ENCODE peak calls at places on chromosomes 1 and 21, in eight cellular contexts. E is tibial nerve, R is spleen, J is stomach, H is A549, P is heart left ventricle, D is suprapubic skin, U is transverse colon. L is an unnamed sample.
A peak's percentile ranks its signal among the peaks of the same experiment; 100 is the strongest.

GRCh38 chr1:64917328-64917861 is 49.0 kb downstream of the JAK1 start:
- DNase-seq in D (peak; percentile 75), U (peak; percentile 42), P (peak; percentile 64), E (peak; percentile 28), H (peak; percentile 73), R (no peak), J (peak; percentile 48), L (peak; percentile 70)

GRCh38 chr1:86394416-86394815 is 1.7 kb downstream of the ODF2L start:
- DNase-seq in R (no peak), D (no peak), P (no peak), E (no peak), H (no peak), J (no peak), U (no peak), L (no peak)

GRCh38 chr1:162422662-162423375 is 10.9 kb upstream of the SH2D1B start:
- DNase-seq in D (no peak), J (no peak), P (no peak), U (no peak), H (no peak), E (no peak), R (no peak), L (no peak)

GRCh38 chr1:9811239-9811966 is 12.4 kb downstream of the CLSTN1 start:
- DNase-seq in E (no peak), P (no peak), J (no peak), D (peak; percentile 15), H (no peak), R (no peak), U (no peak), L (no peak)

GRCh38 chr1:25095635-25096200 is 136.6 kb downstream of the SYF2 start:
- DNase-seq in J (no peak), P (no peak), U (no peak), H (no peak), R (no peak), E (no peak), D (no peak), L (no peak)

GRCh38 chr1:176111835-176112234 is 95.3 kb downstream of the COP1 start:
- DNase-seq in P (no peak), D (no peak), U (no peak), J (no peak), E (no peak), H (no peak), R (no peak), L (no peak)

GRCh38 chr1:98276514-98276913 is 355.7 kb upstream of the DPYD start:
- DNase-seq in E (no peak), R (no peak), J (no peak), H (no peak), D (no peak), U (no peak), P (no peak), L (no peak)

GRCh38 chr1:30698401-30698981 is 24.9 kb downstream of the MATN1 start:
- DNase-seq in D (peak; percentile 68), J (no peak), U (no peak), P (no peak), R (peak; percentile 67), H (no peak), E (no peak), L (no peak)

GRCh38 chr21:45818904-45819285 is 162.7 kb upstream of the COL6A1 start:
- DNase-seq in R (no peak), H (peak; percentile 21), J (no peak), D (no peak), P (no peak), U (no peak), E (no peak), L (no peak)

GRCh38 chr1:95916616-95917015 is 682.6 kb downstream of the RWDD3 start:
- DNase-seq in D (no peak), U (no peak), P (no peak), E (no peak), H (no peak), R (no peak), J (no peak), L (no peak)

GRCh38 chr1:213908521-213908920 is 79.3 kb upstream of the PROX1 start:
- DNase-seq in D (no peak), U (no peak), H (no peak), J (no peak), P (no peak), E (no peak), R (no peak), L (no peak)

GRCh38 chr1:211036701-211037494 is 97.0 kb downstream of the KCNH1 start:
- DNase-seq in D (no peak), U (no peak), J (no peak), E (no peak), P (no peak), R (no peak), H (peak; percentile 75), L (no peak)

GRCh38 chr1:46084553-46085448 is 47.6 kb downstream of the PIK3R3 start:
- DNase-seq in H (no peak), D (no peak), R (no peak), P (no peak), E (no peak), J (no peak), U (no peak), L (no peak)

GRCh38 chr1:23394664-23395063 is 25.0 kb upstream of the ZNF436 start:
- DNase-seq in U (peak; percentile 70), E (peak; percentile 47), R (peak; percentile 82), D (peak; percentile 94), H (no peak), J (peak; percentile 46), P (peak; percentile 82), L (peak; percentile 84)

GRCh38 chr1:109255097-109255651 is 5.8 kb downstream of the CELSR2 start:
- DNase-seq in R (no peak), H (no peak), D (no peak), P (no peak), E (no peak), U (no peak), J (no peak), L (no peak)

GRCh38 chr1:109254621-109255096 is 5.3 kb downstream of the CELSR2 start:
- DNase-seq in E (no peak), U (no peak), R (peak; percentile 70), J (no peak), H (no peak), P (no peak), D (no peak), L (no peak)

GRCh38 chr1:109255673-109256072 is 6.3 kb downstream of the CELSR2 start:
- DNase-seq in D (no peak), E (no peak), R (no peak), H (no peak), P (no peak), J (no peak), U (no peak), L (no peak)

GRCh38 chr1:109252893-109253802 is 3.8 kb downstream of the CELSR2 start:
- DNase-seq in D (no peak), J (no peak), P (no peak), H (no peak), E (no peak), U (peak; percentile 40), R (peak; percentile 73), L (no peak)

DNA sequence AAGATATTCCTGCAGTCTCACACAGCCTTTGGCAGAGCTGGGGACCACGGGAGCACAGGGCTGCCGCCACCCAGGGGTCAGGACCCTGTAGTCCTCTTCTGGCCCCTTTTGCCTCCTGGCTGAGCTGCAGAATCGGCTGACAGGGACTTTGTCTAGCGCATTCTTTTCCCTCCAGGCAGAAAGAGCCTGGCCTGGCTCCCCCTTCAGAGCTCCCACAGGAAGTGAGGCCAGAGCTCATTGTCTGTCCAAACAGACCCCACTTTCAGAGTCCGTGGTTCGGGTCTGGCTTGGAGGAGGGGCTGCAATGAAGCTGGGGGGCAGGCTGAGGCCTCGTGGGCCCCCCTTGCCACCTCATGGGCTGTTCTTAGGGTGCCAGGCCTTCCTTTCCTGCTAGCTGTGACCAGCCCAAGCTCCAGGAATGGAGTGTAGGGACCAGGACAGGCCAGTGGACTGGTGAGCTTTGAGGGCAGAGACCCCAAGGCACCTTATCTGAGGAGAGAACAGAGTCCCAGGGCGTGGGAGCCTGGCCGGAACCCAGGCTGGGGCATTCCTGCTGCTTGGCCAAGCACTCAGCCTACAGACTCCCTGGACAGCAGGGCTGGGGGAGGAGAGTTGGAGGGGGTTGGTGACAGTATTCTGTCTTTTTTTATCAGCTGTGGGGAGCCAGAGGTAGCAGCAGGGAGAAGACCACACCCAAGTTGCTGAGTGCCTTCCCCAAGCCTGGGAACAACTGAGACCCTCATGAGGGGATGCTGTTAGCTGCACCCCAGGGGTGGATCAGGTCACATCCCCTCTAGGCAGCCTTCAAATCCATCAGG is 4.7 kb downstream of the CELSR2 start:
- DNase-seq in U (no peak), H (no peak), P (no peak), D (no peak), J (no peak), R (peak; percentile 57), E (no peak), L (no peak)
- H3K4me3 ChIP-seq in U (no peak overlapping the region), H (no peak overlapping the region), P (no peak overlapping the region), D (peak overlapping the region; percentile 41), J (peak overlapping the region; percentile 2), R (no peak overlapping the region), E (no peak overlapping the region), L (no peak overlapping the region)

DNA sequence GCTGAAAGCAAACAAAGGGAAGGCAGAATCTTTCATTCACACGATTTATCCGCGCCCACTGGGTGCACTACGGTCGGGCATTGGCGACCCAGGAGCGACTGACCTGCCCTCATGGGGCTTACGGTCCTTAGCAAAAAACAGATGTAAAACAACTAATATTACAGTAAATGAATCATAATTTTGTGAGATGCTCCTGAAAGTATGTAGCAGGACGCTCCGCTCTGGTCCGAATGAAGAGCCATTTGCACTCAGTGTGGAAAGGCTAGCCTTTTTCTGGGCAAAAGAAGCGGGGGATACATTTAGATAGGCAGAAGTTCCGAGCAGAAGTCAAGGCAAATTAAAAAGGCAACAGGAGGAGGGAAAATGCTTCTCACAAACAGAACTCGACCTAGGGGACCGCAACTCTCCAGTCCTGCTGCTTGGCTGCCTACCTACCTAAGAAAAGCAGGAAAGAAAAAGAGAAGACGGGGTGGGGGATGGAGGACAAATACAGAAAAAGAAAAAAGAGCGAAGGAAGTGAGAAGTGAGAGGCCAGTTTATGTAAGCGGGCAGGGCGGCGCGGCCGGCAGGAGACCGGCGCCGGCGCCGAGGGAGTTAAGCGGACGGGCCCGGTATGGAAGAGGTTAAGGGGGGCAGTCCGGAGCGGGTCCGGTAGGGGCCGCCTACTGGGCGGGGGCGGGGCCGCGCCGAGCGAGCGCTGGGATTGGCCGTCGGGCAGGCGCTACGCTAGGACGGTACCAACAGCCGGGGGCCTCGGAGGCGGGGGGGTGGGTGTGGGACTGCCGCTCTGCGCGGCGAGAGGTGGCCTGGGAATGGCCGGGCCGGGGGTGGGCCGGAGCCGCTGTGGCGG is at the start of gene FAM20B:
- DNase-seq in U (peak; percentile 96), P (peak; percentile 96), R (peak; percentile 98), H (peak; percentile 94), D (peak; percentile 97), E (peak; percentile 88), J (peak; percentile 96), L (peak; percentile 96)
- TF ChIP-seq POLR2A in U (peak; percentile 20), P (no peak), R (no peak), H (no peak), D (no peak), E (no peak), J (no peak), L (no peak)

DNA sequence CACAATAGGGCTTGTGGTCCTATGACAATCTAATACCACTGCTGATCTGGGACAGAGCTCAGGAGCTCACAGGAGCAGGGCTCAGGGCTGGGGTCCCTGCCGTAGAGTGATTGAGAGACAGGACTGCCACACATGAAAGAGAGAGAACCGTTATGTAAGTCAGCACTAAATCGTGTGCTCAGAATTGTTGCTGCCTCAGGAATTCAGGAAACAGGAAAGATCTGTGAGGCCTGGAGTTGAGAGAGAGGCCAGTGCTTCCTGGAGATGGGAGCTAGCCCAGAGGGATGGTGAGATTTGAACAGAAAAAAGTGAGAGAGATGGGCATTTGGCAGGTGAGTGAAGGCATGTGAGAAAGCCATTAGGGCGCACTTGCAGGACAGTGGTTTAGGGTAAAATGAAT is 17.5 kb upstream of the ACBD6 start:
- DNase-seq in U (no peak), R (no peak), E (no peak), H (no peak), J (no peak), D (no peak), P (no peak), L (no peak)
- H3K27ac ChIP-seq in U (no peak overlapping the region), R (no peak overlapping the region), E (no peak overlapping the region), H (peak overlapping the region; percentile 19), J (no peak overlapping the region), D (no peak overlapping the region), P (peak overlapping the region; percentile 57), L (no peak overlapping the region)

GRCh38 chr1:145706282-145706681 is 886 bp downstream of the PDZK1 start:
- DNase-seq in P (no peak), R (no peak), J (no peak), H (peak; percentile 55), D (no peak), U (no peak), E (no peak), L (no peak)
- H3K4me3 ChIP-seq in P (no peak overlapping the region), R (no peak overlapping the region), J (no peak overlapping the region), H (no peak overlapping the region), D (no peak overlapping the region), U (no peak overlapping the region), E (no peak overlapping the region), L (no peak overlapping the region)

L was measured in body of pancreas.